ENCODE peak calls at places on chromosomes 13 and 19, in four cellular contexts. One of them, this sample, is unnamed.

GRCh38 chr19:45798995-45799517 is 6.4 kb upstream of the DMWD start:
- DNase-seq in lower leg skin: no peak
- DNase-seq in GM10248: peak; percentile 81
- DNase-seq in thoracic aorta: no peak
- DNase-seq in this sample: no peak

GRCh38 chr13:71309905-71310304 is 557.1 kb downstream of the DACH1 start:
- DNase-seq in lower leg skin: no peak
- DNase-seq in GM10248: no peak
- DNase-seq in thoracic aorta: no peak
- DNase-seq in this sample: no peak

GRCh38 chr13:110589991-110590390 is 25.4 kb upstream of the NAXD start:
- DNase-seq in lower leg skin: no peak
- DNase-seq in GM10248: no peak
- DNase-seq in thoracic aorta: no peak
- DNase-seq in this sample: no peak

GRCh38 chr13:20498659-20499058 is 27.0 kb downstream of the CRYL1 start:
- DNase-seq in lower leg skin: no peak
- DNase-seq in GM10248: no peak
- DNase-seq in thoracic aorta: no peak
- DNase-seq in this sample: no peak

GRCh38 chr19:17836530-17836929 is 11.3 kb downstream of the JAK3 start:
- DNase-seq in lower leg skin: no peak
- DNase-seq in GM10248: no peak
- DNase-seq in thoracic aorta: no peak
- DNase-seq in this sample: no peak

GRCh38 chr19:57803594-57804325 is 11.0 kb downstream of the ZNF552 start:
- DNase-seq in lower leg skin: no peak
- DNase-seq in GM10248: no peak
- DNase-seq in thoracic aorta: no peak
- DNase-seq in this sample: no peak

GRCh38 chr13:33112745-33113144 is 96.5 kb downstream of the KL start:
- DNase-seq in lower leg skin: no peak
- DNase-seq in GM10248: no peak
- DNase-seq in thoracic aorta: no peak
- DNase-seq in this sample: no peak

GRCh38 chr13:110965038-110965754 is 50.3 kb upstream of the ANKRD10 start:
- DNase-seq in lower leg skin: no peak
- DNase-seq in GM10248: no peak
- DNase-seq in thoracic aorta: no peak
- DNase-seq in this sample: no peak

GRCh38 chr19:2543463-2544442 is 67.8 kb downstream of the GADD45B start:
- DNase-seq in lower leg skin: peak; percentile 98
- DNase-seq in GM10248: peak; percentile 76
- DNase-seq in thoracic aorta: peak; percentile 88
- DNase-seq in this sample: peak; percentile 92

GRCh38 chr19:38658462-38659306 is 11.2 kb downstream of the ACTN4 start:
- DNase-seq in lower leg skin: no peak
- DNase-seq in GM10248: no peak
- DNase-seq in thoracic aorta: no peak
- DNase-seq in this sample: no peak

GRCh38 chr19:40717880-40718773 is 1.2 kb downstream of the ITPKC start:
- DNase-seq in lower leg skin: peak; percentile 90
- DNase-seq in GM10248: no peak
- DNase-seq in thoracic aorta: no peak
- DNase-seq in this sample: no peak

GRCh38 chr13:62337109-62337880 is 921.6 kb upstream of the PCDH20 start:
- DNase-seq in lower leg skin: no peak
- DNase-seq in GM10248: no peak
- DNase-seq in thoracic aorta: no peak
- DNase-seq in this sample: no peak

GRCh38 chr13:114077938-114078335 is 54.5 kb downstream of the RASA3 start:
- DNase-seq in lower leg skin: peak; percentile 68
- DNase-seq in GM10248: no peak
- DNase-seq in thoracic aorta: no peak
- DNase-seq in this sample: no peak

GRCh38 chr19:13748169-13748884 is 16.0 kb upstream of the MRI1 start:
- DNase-seq in lower leg skin: no peak
- DNase-seq in GM10248: no peak
- DNase-seq in thoracic aorta: no peak
- DNase-seq in this sample: peak; percentile 85

GRCh38 chr19:42528354-42529247 is at the start of gene CEACAM1:
- DNase-seq in lower leg skin: peak; percentile 84
- DNase-seq in GM10248: peak; percentile 68
- DNase-seq in thoracic aorta: no peak
- DNase-seq in this sample: no peak

GRCh38 chr13:33409673-33410072 is 124.1 kb upstream of the STARD13 start:
- DNase-seq in lower leg skin: no peak
- DNase-seq in GM10248: no peak
- DNase-seq in thoracic aorta: no peak
- DNase-seq in this sample: no peak

GRCh38 chr13:77928909-77929308 is 10.3 kb upstream of the EDNRB start:
- DNase-seq in lower leg skin: no peak
- DNase-seq in GM10248: peak; percentile 33
- DNase-seq in thoracic aorta: no peak
- DNase-seq in this sample: no peak

GRCh38 chr19:19475845-19476828 is 39.2 kb downstream of the TSSK6 start:
- DNase-seq in lower leg skin: no peak
- DNase-seq in GM10248: no peak
- DNase-seq in thoracic aorta: no peak
- DNase-seq in this sample: no peak
- TF ChIP-seq CTCF in lower leg skin: no peak
- TF ChIP-seq CTCF in GM10248: peak; percentile 39
- TF ChIP-seq CTCF in thoracic aorta: no peak
- TF ChIP-seq CTCF in this sample: peak; percentile 44

DNA sequence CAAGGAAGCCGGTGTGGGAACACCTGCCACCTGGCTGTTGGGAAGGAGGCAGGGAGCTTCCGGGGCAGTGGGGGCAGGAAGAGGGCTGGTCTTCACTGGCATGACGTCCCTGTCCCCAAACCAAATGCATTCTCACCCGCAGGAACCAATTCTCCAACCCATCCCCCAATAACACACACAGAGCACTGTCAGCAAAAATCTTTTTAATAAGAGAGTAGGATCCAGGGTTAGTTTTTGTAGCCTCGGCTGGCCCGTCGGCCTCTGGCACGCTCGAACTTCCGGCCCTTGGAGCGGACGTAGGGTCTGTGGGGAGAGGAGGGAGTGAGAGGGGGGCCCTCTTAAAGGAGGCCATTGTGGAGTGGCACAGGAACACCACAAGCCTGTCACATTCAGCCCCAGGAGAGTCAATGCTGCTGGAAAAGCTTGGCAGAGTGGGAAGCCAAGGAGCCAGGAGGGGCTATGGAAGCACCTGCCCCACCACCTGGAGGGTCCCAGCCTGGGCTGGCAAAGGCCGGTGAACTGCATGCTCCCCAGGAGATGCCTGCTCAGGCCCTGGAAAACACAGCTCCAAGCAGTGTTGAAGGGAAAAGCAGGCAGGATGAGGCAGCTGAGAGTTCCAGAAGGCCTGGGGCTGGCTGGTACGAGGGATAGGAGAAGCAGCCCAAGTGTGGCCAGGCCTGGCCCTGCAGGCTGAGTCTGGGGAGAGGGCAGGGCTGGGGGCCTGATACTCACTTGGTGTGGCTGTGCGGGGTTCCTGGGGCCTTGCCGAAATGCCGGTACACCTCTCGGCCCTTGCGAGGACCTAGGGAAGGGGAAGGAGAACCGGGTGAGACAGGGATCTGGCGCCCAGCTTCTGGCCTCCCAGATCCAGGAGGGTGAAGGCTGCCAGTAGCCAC is 517 bp upstream of the FAM83E start:
- DNase-seq in lower leg skin: no peak
- DNase-seq in GM10248: no peak
- DNase-seq in thoracic aorta: no peak
- DNase-seq in this sample: no peak
- TF ChIP-seq CTCF in lower leg skin: no peak
- TF ChIP-seq CTCF in GM10248: no peak
- TF ChIP-seq CTCF in thoracic aorta: no peak
- TF ChIP-seq CTCF in this sample: no peak

GRCh38 chr19:4737955-4738580 is 14.4 kb upstream of the DPP9 start:
- DNase-seq in lower leg skin: no peak
- DNase-seq in GM10248: no peak
- DNase-seq in thoracic aorta: no peak
- DNase-seq in this sample: no peak
- TF ChIP-seq CTCF in lower leg skin: no peak
- TF ChIP-seq CTCF in GM10248: no peak
- TF ChIP-seq CTCF in thoracic aorta: no peak
- TF ChIP-seq CTCF in this sample: no peak

GRCh38 chr19:4363571-4364304 is 20.4 kb downstream of the MPND start:
- DNase-seq in lower leg skin: peak; percentile 84
- DNase-seq in GM10248: no peak
- DNase-seq in thoracic aorta: no peak
- DNase-seq in this sample: no peak

GRCh38 chr19:4361152-4362037 is 18.0 kb downstream of the MPND start:
- DNase-seq in lower leg skin: peak; percentile 84
- DNase-seq in GM10248: no peak
- DNase-seq in thoracic aorta: no peak
- DNase-seq in this sample: no peak

GRCh38 chr19:4362038-4362828 is 18.9 kb downstream of the MPND start:
- DNase-seq in lower leg skin: peak; percentile 85
- DNase-seq in GM10248: no peak
- DNase-seq in thoracic aorta: no peak
- DNase-seq in this sample: no peak

GRCh38 chr19:4360641-4361151 is 17.3 kb downstream of the MPND start:
- DNase-seq in lower leg skin: peak; percentile 83
- DNase-seq in GM10248: no peak
- DNase-seq in thoracic aorta: no peak
- DNase-seq in this sample: no peak

DNA sequence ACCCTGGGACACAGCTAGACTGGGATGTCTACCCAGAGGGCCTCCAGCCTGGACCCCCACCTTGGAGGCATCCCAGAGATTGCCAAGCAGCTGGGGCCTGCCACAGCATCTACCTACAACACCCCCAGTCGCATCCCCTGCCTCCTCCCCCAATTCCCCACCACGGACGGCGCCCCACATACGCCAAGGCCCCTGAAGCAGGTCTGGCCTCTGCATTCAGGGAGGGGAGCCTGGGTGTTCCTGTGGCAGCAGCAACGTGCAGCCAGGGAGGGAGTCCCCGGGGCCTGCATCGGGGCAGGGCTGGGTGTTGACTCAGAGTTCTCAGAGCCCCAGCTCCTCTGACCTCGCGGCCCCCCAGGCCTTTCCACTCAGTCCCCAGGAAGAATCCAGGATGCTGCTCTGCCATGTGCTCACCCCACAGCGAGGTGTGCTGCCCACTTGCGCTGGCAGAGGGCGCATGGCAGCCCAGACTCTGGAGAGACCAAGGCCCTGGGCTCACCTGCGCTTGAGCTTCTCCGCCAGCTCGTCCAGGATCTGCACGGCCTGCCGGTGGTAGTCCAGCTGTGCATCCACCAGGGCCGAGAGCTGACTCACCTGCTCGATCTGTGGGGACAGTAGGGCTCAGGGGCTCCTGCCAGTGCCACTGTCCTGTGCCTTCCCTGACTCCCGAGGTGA is 19.6 kb downstream of the MPND start:
- DNase-seq in lower leg skin: peak; percentile 83
- DNase-seq in GM10248: no peak
- DNase-seq in thoracic aorta: no peak
- DNase-seq in this sample: no peak
- TF ChIP-seq CTCF in lower leg skin: no peak
- TF ChIP-seq CTCF in GM10248: no peak
- TF ChIP-seq CTCF in thoracic aorta: no peak
- TF ChIP-seq CTCF in this sample: no peak

DNA sequence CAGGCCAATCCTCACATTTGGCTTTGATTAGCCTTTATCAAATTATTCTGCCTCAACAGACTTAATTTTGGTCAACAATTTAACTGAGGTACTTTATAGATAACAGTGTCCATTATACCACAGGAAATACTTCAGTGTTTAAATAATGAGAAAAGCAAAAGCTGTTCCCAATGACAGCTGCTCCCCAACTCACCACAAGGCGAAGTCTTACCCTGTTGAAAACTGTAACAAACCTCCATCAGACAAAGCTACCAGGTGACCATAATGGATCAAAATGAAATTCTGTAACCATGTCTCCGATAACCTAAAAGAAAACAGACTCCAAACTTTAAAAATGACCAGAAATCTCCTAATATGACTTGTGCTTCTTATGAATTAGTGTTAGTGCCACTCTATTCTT is 50.3 kb downstream of the ZNF44 start:
- DNase-seq in lower leg skin: no peak
- DNase-seq in GM10248: no peak
- DNase-seq in thoracic aorta: no peak
- DNase-seq in this sample: no peak
- TF ChIP-seq CTCF in lower leg skin: no peak
- TF ChIP-seq CTCF in GM10248: no peak
- TF ChIP-seq CTCF in thoracic aorta: no peak
- TF ChIP-seq CTCF in this sample: no peak

GRCh38 chr13:27186295-27186694 is 14.7 kb upstream of the USP12 start:
- DNase-seq in lower leg skin: no peak
- DNase-seq in GM10248: no peak
- DNase-seq in thoracic aorta: no peak
- DNase-seq in this sample: no peak
- TF ChIP-seq CTCF in lower leg skin: no peak
- TF ChIP-seq CTCF in GM10248: no peak
- TF ChIP-seq CTCF in thoracic aorta: no peak
- TF ChIP-seq CTCF in this sample: no peak

This sample was measured in CD14-positive monocyte.